ENCODE peak calls at places on chromosome 10, in six cellular contexts. C is fibroblast of pulmonary artery; Z is effector CD4-positive, alpha-beta T cell; P is MV-4-11; I is CD8-positive, alpha-beta memory T cell; H is GM13976. U is an unnamed sample.

GRCh38 chr10:70223728-70224127 is 9.5 kb downstream of the PPA1 start:
- DNase-seq in Z (no peak), I (no peak), P (no peak), H (no peak), C (peak; percentile 10), U (no peak)

GRCh38 chr10:92901819-92902234 is 53.5 kb downstream of the EXOC6 start:
- DNase-seq in Z (peak; percentile 13), P (no peak), I (peak; percentile 7), C (no peak), H (peak; percentile 6), U (peak; percentile 5)

GRCh38 chr10:123392182-123392930 is 238.2 kb downstream of the BUB3 start:
- DNase-seq in H (peak; percentile 76), P (peak; percentile 86), Z (no peak), C (no peak), I (no peak), U (no peak)

GRCh38 chr10:2908851-2909630 is 158.3 kb upstream of the PFKP start:
- DNase-seq in C (no peak), I (no peak), H (no peak), Z (no peak), P (peak; percentile 30), U (no peak)

GRCh38 chr10:79042639-79043411 is 25.9 kb upstream of the ZMIZ1 start:
- DNase-seq in C (no peak), Z (no peak), I (no peak), H (no peak), P (no peak), U (no peak)

GRCh38 chr10:78952018-78952417 is 116.7 kb upstream of the ZMIZ1 start:
- DNase-seq in P (no peak), H (no peak), Z (no peak), C (no peak), I (no peak), U (no peak)

GRCh38 chr10:122587099-122587725 is 26.7 kb downstream of the DMBT1 start:
- DNase-seq in C (no peak), P (no peak), H (no peak), I (no peak), Z (no peak), U (no peak)

GRCh38 chr10:61974611-61975010 is 73.1 kb downstream of the ARID5B start:
- DNase-seq in H (no peak), Z (no peak), I (no peak), P (peak; percentile 29), C (peak; percentile 70), U (no peak)

GRCh38 chr10:9636206-9636605 is 1381.5 kb upstream of the CELF2 start:
- DNase-seq in I (no peak), C (peak; percentile 6), Z (no peak), H (no peak), P (no peak), U (no peak)

GRCh38 chr10:130002606-130003005 is 38.5 kb upstream of the EBF3 start:
- DNase-seq in Z (no peak), C (no peak), H (no peak), I (no peak), P (no peak), U (no peak)

GRCh38 chr10:1594372-1595241 is 142.7 kb downstream of the ADARB2 start:
- DNase-seq in C (no peak), P (no peak), H (no peak), Z (no peak), I (no peak), U (no peak)

GRCh38 chr10:76491216-76491615 is 1059.8 kb downstream of the LRMDA start:
- DNase-seq in Z (no peak), C (peak; percentile 71), H (no peak), P (no peak), I (no peak), U (no peak)

GRCh38 chr10:71621263-71621751 is 98.3 kb downstream of the C10orf105 start:
- DNase-seq in H (no peak), Z (no peak), P (no peak), C (no peak), I (no peak), U (no peak)

GRCh38 chr10:92204238-92204637 is 86.6 kb downstream of the CPEB3 start:
- DNase-seq in C (no peak), H (no peak), Z (no peak), I (no peak), P (no peak), U (no peak)

GRCh38 chr10:122461367-122461728 is at the start of gene HTRA1:
- DNase-seq in C (peak; percentile 70), P (no peak), I (no peak), H (no peak), Z (no peak), U (no peak)

GRCh38 chr10:75466886-75467285 is 35.5 kb downstream of the LRMDA start:
- DNase-seq in I (no peak), P (no peak), Z (no peak), H (no peak), C (no peak), U (no peak)

GRCh38 chr10:28523725-28524252 is 9.1 kb upstream of the WAC start:
- DNase-seq in H (no peak), I (no peak), Z (no peak), P (no peak), C (no peak), U (no peak)

GRCh38 chr10:103659674-103660363 is 166.3 kb downstream of the NEURL1 start:
- DNase-seq in I (peak; percentile 29), C (peak; percentile 89), H (peak; percentile 92), Z (peak; percentile 38), P (peak; percentile 28), U (peak; percentile 49)

GRCh38 chr10:36349445-36350063 is 707.5 kb upstream of the FZD8 start:
- DNase-seq in C (peak; percentile 91), P (no peak), Z (no peak), H (no peak), I (no peak), U (no peak)

GRCh38 chr10:75019360-75019759 is 92.1 kb upstream of the SAMD8 start:
- DNase-seq in P (peak; percentile 15), C (peak; percentile 65), H (no peak), I (no peak), Z (no peak), U (no peak)

GRCh38 chr10:2978111-2978510 is 89.2 kb upstream of the PFKP start:
- DNase-seq in H (peak; percentile 68), C (peak; percentile 71), P (peak; percentile 62), I (no peak), Z (no peak), U (no peak)

GRCh38 chr10:84706875-84707274 is 378.5 kb downstream of the CCSER2 start:
- DNase-seq in C (no peak), Z (no peak), I (no peak), H (no peak), P (no peak), U (no peak)

GRCh38 chr10:75235375-75236177 is at the start of gene COMTD1:
- DNase-seq in H (peak; percentile 97), I (peak; percentile 92), Z (peak; percentile 89), P (peak; percentile 73), C (peak; percentile 88), U (peak; percentile 91)

GRCh38 chr10:35607475-35608316 is 2.6 kb downstream of the GJD4 start:
- DNase-seq in P (no peak), Z (no peak), C (peak; percentile 14), H (peak; percentile 31), I (no peak), U (no peak)

GRCh38 chr10:79162022-79162421 is 93.3 kb downstream of the ZMIZ1 start:
- DNase-seq in Z (no peak), P (no peak), I (no peak), C (no peak), H (no peak), U (no peak)

GRCh38 chr10:61564444-61564843 is 98.3 kb upstream of the CABCOCO1 start:
- DNase-seq in C (no peak), H (no peak), I (no peak), P (no peak), Z (no peak), U (no peak)

GRCh38 chr10:92857904-92858514 is 9.7 kb downstream of the EXOC6 start:
- DNase-seq in C (no peak), H (no peak), I (no peak), P (no peak), Z (no peak), U (no peak)

GRCh38 chr10:35040761-35041501 is 49.2 kb downstream of the CUL2 start:
- DNase-seq in Z (no peak), H (no peak), C (peak; percentile 74), P (no peak), I (no peak), U (no peak)

GRCh38 chr10:80520661-80521488 is 16.8 kb upstream of the SH2D4B start:
- DNase-seq in H (no peak), P (no peak), C (no peak), I (no peak), Z (no peak), U (no peak)

GRCh38 chr10:102945989-102946388 is 27.9 kb downstream of the CNNM2 start:
- DNase-seq in C (no peak), H (no peak), P (no peak), Z (no peak), I (no peak), U (no peak)

GRCh38 chr10:20970708-20971107 is 73.6 kb upstream of the NEBL start:
- DNase-seq in P (peak; percentile 47), I (no peak), C (no peak), H (peak; percentile 25), Z (no peak), U (no peak)

GRCh38 chr10:97399843-97400545 is 1.1 kb downstream of the RRP12 start:
- DNase-seq in C (peak; percentile 81), H (no peak), I (peak; percentile 14), Z (no peak), P (peak; percentile 77), U (peak; percentile 20)

GRCh38 chr10:122636953-122637352 is 62.7 kb downstream of the C10orf120 start:
- DNase-seq in C (no peak), P (no peak), Z (no peak), I (no peak), H (no peak), U (no peak)

GRCh38 chr10:125011171-125011925 is 69.4 kb downstream of the ZRANB1 start:
- DNase-seq in H (no peak), I (no peak), Z (no peak), P (no peak), C (no peak), U (no peak)

U was measured in T-helper 1 cell.